ENCODE peak calls at places on chromosome 9, in five cellular contexts. H is breast epithelium; R is ovary; T is stimulated activated naive CD8-positive, alpha-beta T cell treated with anti-CD3 and anti-CD28 coated beads, Interleukin-15, amount 100 ng/mL, for 72 hours; S is KBM-7. J is an unnamed sample.

GRCh38 chr9:37026085-37026935 is 7.8 kb downstream of the PAX5 start:
- DNase-seq in R (no peak), T (no peak), H (no peak), S (peak), J (no peak)

GRCh38 chr9:134388289-134388808 is 62.1 kb downstream of the RXRA start:
- DNase-seq in R (no peak), T (no peak), S (no peak), H (no peak), J (no peak)

GRCh38 chr9:121271368-121272351 is 3.7 kb downstream of the GSN start:
- DNase-seq in T (no peak), R (no peak), S (peak), H (no peak), J (peak)

GRCh38 chr9:137298401-137298982 is 3.6 kb downstream of the NRARP start:
- DNase-seq in T (no peak), R (peak), H (no peak), S (no peak), J (no peak)

GRCh38 chr9:33159058-33159759 is 7.9 kb downstream of the B4GALT1 start:
- DNase-seq in S (peak), H (no peak), R (peak), T (no peak), J (peak)

GRCh38 chr9:123925161-123925560 is 4.8 kb downstream of the DENND1A start:
- DNase-seq in S (no peak), R (no peak), H (no peak), T (no peak), J (no peak)

GRCh38 chr9:91178281-91179236 is 183.2 kb downstream of the AUH start:
- DNase-seq in S (no peak), T (no peak), H (peak), R (no peak), J (peak)

GRCh38 chr9:38020251-38021076 is 48.6 kb downstream of the SHB start:
- DNase-seq in H (no peak), R (no peak), S (peak), T (no peak), J (no peak)

GRCh38 chr9:130872511-130872910 is 24.1 kb downstream of the QRFP start:
- DNase-seq in S (no peak), H (no peak), R (no peak), T (no peak), J (no peak)

GRCh38 chr9:95409650-95410426 is 92.3 kb upstream of the FANCC start:
- DNase-seq in R (no peak), S (peak), T (no peak), H (no peak), J (no peak)

GRCh38 chr9:74770508-74771261 is 117.0 kb downstream of the TRPM6 start:
- DNase-seq in T (peak), H (no peak), R (no peak), S (peak), J (no peak)

GRCh38 chr9:82140471-82140870 is 151.9 kb downstream of the SPATA31D1 start:
- DNase-seq in T (no peak), S (no peak), H (no peak), R (no peak), J (no peak)

GRCh38 chr9:37994639-37995347 is 74.2 kb downstream of the SHB start:
- DNase-seq in S (peak), R (no peak), T (peak), H (no peak), J (peak)

GRCh38 chr9:22416692-22417060 is 29.9 kb upstream of the DMRTA1 start:
- DNase-seq in S (peak), H (no peak), R (no peak), T (no peak), J (no peak)

GRCh38 chr9:81575976-81576375 is 113.4 kb downstream of the TLE1 start:
- DNase-seq in T (no peak), R (no peak), H (no peak), S (no peak), J (no peak)

GRCh38 chr9:107487521-107488399 is 1.8 kb downstream of the KLF4 start:
- DNase-seq in H (peak), R (peak), S (peak), T (peak), J (peak)

GRCh38 chr9:15287309-15287708 is 19.7 kb downstream of the TTC39B start:
- DNase-seq in R (no peak), H (no peak), T (no peak), S (no peak), J (no peak)

GRCh38 chr9:72726951-72727350 is 205.5 kb downstream of the TMC1 start:
- DNase-seq in R (no peak), S (no peak), H (no peak), T (no peak), J (no peak)

GRCh38 chr9:1522219-1522767 is 472.1 kb downstream of the DMRT2 start:
- DNase-seq in R (no peak), S (no peak), T (no peak), H (no peak), J (no peak)

GRCh38 chr9:107033974-107034373 is 171.0 kb downstream of the ZNF462 start:
- DNase-seq in T (no peak), R (no peak), S (no peak), H (no peak), J (no peak)

GRCh38 chr9:114719290-114719689 is 37.3 kb upstream of the TEX48 start:
- DNase-seq in R (no peak), S (no peak), T (no peak), H (no peak), J (no peak)

J was measured in upper lobe of left lung.